ENCODE peak calls at places on chromosomes 16 and 17, in nine cellular contexts. A is iPS-NIHi11; P is T-helper 1 cell; Y is activated naive CD4-positive, alpha-beta T cell treated with anti-CD3 and anti-CD28 coated beads, Interleukin-2, amount 10 ng/mL, durations not matched to agents 7 days and 5 days; O is amygdala; R is NCI-H1694 treated with DMSO at 0.1 percent for 48 hours; J is hypothalamus; W is CD4-positive, alpha-beta T cell; M is EL. S is an unnamed sample.

GRCh38 chr17:62678214-62678919 is 50.9 kb downstream of the MRC2 start:
- DNase-seq in R (no peak), Y (no peak), M (no peak), W (no peak), A (no peak), J (no peak), P (no peak), O (no peak), S (no peak)

GRCh38 chr16:76668207-76668725 is 391.1 kb downstream of the CNTNAP4 start:
- DNase-seq in M (no peak), A (peak), W (no peak), O (no peak), P (no peak), Y (no peak), J (no peak), R (no peak), S (peak)

GRCh38 chr16:53041196-53041977 is 11.3 kb downstream of the CHD9NB start:
- DNase-seq in O (no peak), R (no peak), A (no peak), W (no peak), P (no peak), Y (no peak), J (no peak), M (peak), S (peak)

GRCh38 chr17:3917391-3917931 is 1.2 kb upstream of the P2RX1 start:
- DNase-seq in A (no peak), O (no peak), R (no peak), M (peak), P (no peak), Y (no peak), J (no peak), W (no peak), S (no peak)

GRCh38 chr16:50547944-50548658 is at the start of gene NKD1:
- DNase-seq in R (peak), M (peak), J (peak), P (peak), Y (peak), W (peak), O (peak), A (peak), S (peak)

GRCh38 chr16:65118866-65119265 is 3.0 kb downstream of the CDH11 start:
- DNase-seq in A (no peak), M (peak), O (no peak), W (no peak), J (no peak), R (no peak), P (no peak), Y (no peak), S (no peak)

GRCh38 chr17:31830971-31831755 is 27.9 kb downstream of the COPRS start:
- DNase-seq in W (no peak), J (no peak), Y (no peak), M (peak), R (no peak), O (no peak), A (no peak), P (no peak), S (no peak)

GRCh38 chr16:67186550-67186950 is 2.8 kb upstream of the MATCAP1 start:
- DNase-seq in P (no peak), J (no peak), Y (no peak), W (no peak), M (peak), O (no peak), R (no peak), A (no peak), S (peak)

GRCh38 chr16:78353610-78354009 is 254.2 kb downstream of the WWOX start:
- DNase-seq in W (no peak), R (no peak), J (no peak), O (no peak), A (no peak), Y (no peak), P (no peak), M (no peak), S (peak)

GRCh38 chr17:7912927-7913524 is 3.1 kb downstream of the RNF227 start:
- DNase-seq in A (peak), Y (peak), J (peak), M (peak), W (no peak), P (no peak), O (no peak), R (peak), S (peak)

GRCh38 chr17:4941027-4941610 is 1.1 kb downstream of the RNF167 start:
- DNase-seq in A (no peak), R (no peak), M (no peak), Y (no peak), P (no peak), J (no peak), O (no peak), W (no peak), S (no peak)